ENCODE peak calls at places on chromosomes 5 and 9, in seven cellular contexts. P, Q, M, V, J, T and C are unnamed samples.

GRCh38 chr5:96031811-96032261 is 70.2 kb upstream of the ELL2 start:
- DNase-seq in P (no peak), Q (no peak), M (no peak), V (no peak), J (no peak), T (no peak), C (peak)

GRCh38 chr9:21904371-21904770 is 89.8 kb downstream of the CDKN2A start:
- DNase-seq in P (no peak), Q (no peak), M (no peak), V (no peak), J (no peak), T (no peak), C (peak)

GRCh38 chr9:36572515-36573418 is at the start of gene MELK:
- DNase-seq in P (peak), Q (peak), M (peak), V (peak), J (peak), T (peak), C (peak)

GRCh38 chr5:35683466-35683865 is 65.8 kb downstream of the SPEF2 start:
- DNase-seq in P (no peak), Q (no peak), M (no peak), V (no peak), J (no peak), T (no peak), C (no peak)

GRCh38 chr9:108621991-108622390 is 233.8 kb downstream of the ACTL7B start:
- DNase-seq in P (no peak), Q (no peak), M (no peak), V (no peak), J (no peak), T (no peak), C (no peak)

GRCh38 chr9:105877719-105878118 is 183.4 kb downstream of the TMEM38B start:
- DNase-seq in P (no peak), Q (no peak), M (no peak), V (no peak), J (no peak), T (no peak), C (no peak)

GRCh38 chr9:131122158-131122557 is 3.2 kb upstream of the NUP214 start:
- DNase-seq in P (no peak), Q (no peak), M (no peak), V (no peak), J (no peak), T (no peak), C (no peak)

GRCh38 chr9:88973281-88974045 is 17.8 kb upstream of the S1PR3 start:
- DNase-seq in P (no peak), Q (no peak), M (no peak), V (no peak), J (no peak), T (no peak), C (no peak)

GRCh38 chr5:34991486-34992238 is 56.1 kb downstream of the AGXT2 start:
- DNase-seq in P (no peak), Q (no peak), M (no peak), V (no peak), J (no peak), T (no peak), C (peak)

GRCh38 chr5:54634089-54634488 is 116.5 kb downstream of the SNX18 start:
- DNase-seq in P (no peak), Q (no peak), M (no peak), V (no peak), J (no peak), T (no peak), C (no peak)

GRCh38 chr9:121322037-121322736 is 47.9 kb downstream of the STOM start:
- DNase-seq in P (no peak), Q (no peak), M (peak), V (no peak), J (no peak), T (no peak), C (peak)

GRCh38 chr9:71895122-71895521 is 15.9 kb downstream of the ABHD17B start:
- DNase-seq in P (no peak), Q (peak), M (no peak), V (no peak), J (no peak), T (no peak), C (peak)

GRCh38 chr5:78490709-78491485 is 130.5 kb downstream of the SCAMP1 start:
- DNase-seq in P (no peak), Q (no peak), M (no peak), V (no peak), J (no peak), T (no peak), C (no peak)

GRCh38 chr9:78031271-78031825 is at the start of gene GNAQ:
- DNase-seq in P (peak), Q (no peak), M (peak), V (peak), J (peak), T (no peak), C (no peak)

DNA sequence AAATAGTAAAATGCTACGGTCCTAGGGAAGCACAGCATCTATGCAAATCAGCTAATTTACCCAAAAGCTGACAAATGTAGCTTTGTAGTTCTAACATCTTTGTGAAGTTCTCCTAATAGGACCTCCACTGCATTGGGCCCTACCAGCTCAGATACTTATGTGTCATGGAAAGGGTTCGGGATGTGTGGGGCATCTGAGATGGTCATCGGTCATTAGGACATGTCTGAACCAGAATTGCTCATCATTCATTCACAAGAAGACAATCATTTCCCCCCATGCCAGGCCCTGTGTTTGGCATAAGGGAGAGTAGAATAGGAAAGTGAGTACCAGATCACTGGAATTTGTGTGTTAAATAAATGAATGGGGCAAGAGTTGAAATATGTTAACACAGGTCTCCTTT is 35.7 kb downstream of the PWWP2A start:
- DNase-seq in P (no peak), Q (no peak), M (peak), V (no peak), J (no peak), T (no peak), C (no peak)
- H3K4me3 ChIP-seq in P (no peak), Q (no peak), M (no peak), V (no peak), J (no peak), T (no peak), C (no peak)

GRCh38 chr5:151682751-151683331 is 3.9 kb downstream of the SPARC start:
- DNase-seq in P (no peak), Q (no peak), M (no peak), V (no peak), J (no peak), T (no peak), C (peak)
- H3K4me3 ChIP-seq in P (peak), Q (no peak), M (no peak), V (peak), J (no peak), T (no peak), C (peak)

DNA sequence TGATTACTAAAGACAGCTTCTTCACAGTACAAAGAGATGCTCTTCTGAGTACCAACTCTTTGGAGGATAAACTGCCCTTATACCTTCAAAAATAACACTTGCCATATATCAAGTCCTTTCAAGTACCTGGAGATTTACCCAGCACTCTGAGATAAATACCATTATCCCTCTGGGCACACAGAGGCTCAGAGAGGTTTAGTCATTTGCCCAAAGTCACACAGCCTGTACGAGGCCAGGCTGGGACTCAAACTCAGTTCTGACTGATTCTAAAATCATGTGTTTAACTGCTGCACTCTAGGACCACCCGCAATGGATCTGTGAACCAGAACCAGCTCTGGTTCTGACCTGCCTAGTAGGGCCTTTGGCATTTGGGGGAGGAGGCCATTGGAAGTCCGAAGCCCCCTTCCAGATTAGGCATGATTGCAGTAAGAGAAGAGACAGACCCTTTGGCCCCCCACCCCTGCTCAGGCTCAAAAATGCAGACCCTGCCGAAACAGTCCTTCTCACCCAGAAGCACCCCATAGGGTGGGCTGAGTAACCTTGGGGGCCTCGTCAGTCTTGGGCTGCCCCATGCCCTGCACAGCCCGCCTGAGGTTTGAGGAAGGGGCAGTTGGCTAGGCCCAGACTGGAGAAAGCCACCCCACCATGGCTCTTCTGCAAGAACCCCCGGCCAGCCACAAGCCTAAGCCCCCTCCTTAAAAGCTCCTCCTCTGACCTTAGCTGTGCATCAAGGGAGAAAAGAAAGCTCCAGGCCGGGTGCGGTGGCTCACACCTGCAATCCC is 32.8 kb upstream of the IL17B start:
- DNase-seq in P (no peak), Q (no peak), M (no peak), V (no peak), J (peak), T (no peak), C (no peak)
- H3K4me3 ChIP-seq in P (peak), Q (no peak), M (no peak), V (peak), J (peak), T (no peak), C (no peak)

DNA sequence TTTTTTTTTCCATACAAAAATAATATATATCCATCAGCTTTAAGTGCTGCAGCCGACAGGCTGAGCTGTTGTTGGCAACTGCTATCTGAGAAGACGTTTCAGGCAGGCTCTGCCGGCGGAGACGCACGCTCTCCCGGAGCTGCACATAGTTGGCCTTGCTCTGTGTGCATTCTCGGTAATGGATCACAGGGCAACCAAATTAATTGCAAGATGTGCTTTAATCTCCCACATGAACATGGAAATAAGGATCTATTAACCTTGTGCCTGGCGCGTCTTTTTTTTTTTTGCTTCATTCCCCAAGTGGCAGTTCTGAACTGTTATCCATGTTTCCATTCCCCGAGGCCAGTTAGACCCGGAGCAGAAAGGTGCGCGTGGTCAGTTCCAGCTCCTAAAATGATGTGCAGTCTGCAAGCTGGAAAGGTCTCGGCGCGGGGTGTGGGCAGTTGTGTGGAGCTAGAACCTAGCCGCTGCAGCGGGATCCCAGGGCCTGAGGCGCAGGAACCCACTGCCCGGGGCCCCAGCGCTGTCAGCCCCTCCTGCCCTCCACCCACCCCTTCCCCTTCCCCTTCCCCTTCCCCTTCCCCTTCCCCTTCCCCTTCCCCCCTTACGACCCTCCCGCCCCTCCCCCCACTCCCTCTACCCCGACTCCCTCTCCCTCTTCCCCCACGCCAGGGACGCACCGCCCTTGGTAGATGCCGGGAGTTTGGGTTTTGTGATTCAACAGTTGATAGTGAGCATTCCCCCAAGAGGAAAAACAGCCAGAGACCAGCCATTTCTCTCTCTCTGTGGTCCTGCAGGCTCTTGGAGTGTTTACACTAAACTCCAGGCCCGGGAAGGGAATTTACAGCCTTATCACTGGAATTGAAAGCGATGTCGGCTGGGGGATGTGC is 137.8 kb downstream of the CEP120 start:
- DNase-seq in P (no peak), Q (no peak), M (no peak), V (no peak), J (peak), T (no peak), C (peak)
- H3K4me3 ChIP-seq in P (peak), Q (no peak), M (peak), V (peak), J (peak), T (no peak), C (peak)

GRCh38 chr5:133930824-133931111 is 37.7 kb downstream of the C5orf15 start:
- DNase-seq in P (no peak), Q (no peak), M (no peak), V (no peak), J (no peak), T (no peak), C (no peak)
- H3K4me3 ChIP-seq in P (no peak), Q (no peak), M (no peak), V (no peak), J (no peak), T (no peak), C (no peak)

DNA sequence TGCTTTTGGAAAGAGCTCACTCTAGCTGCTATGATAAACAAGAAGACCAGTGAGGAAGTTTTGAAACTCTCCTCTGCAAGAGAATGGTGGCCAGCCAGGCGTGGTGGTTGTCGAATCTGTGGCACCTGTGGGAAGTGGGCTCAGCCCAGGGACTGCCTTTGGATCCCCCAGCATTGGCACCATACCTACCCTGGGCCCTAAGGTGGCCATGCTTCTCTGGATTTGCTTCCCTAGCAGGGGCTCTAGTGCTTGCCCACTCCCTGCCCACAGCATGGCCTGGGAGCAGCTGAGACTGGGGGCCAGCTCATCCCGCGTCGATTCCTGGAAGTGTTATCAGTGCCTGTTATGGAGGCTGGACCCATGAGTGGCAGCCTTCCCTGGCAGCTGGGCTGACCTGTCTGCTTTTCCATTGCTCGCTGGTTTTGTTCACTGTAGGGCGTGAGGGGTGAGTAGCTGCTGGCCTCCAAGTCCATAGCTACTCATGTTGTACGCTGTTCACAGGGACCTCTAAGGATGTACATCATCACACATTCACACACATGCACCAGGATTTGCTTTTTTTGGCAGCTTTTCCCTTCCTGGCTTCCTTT is 2.3 kb downstream of the SLC22A4 start:
- DNase-seq in P (peak), Q (no peak), M (no peak), V (no peak), J (no peak), T (no peak), C (peak)
- H3K4me3 ChIP-seq in P (no peak), Q (no peak), M (peak), V (no peak), J (no peak), T (no peak), C (no peak)

DNA sequence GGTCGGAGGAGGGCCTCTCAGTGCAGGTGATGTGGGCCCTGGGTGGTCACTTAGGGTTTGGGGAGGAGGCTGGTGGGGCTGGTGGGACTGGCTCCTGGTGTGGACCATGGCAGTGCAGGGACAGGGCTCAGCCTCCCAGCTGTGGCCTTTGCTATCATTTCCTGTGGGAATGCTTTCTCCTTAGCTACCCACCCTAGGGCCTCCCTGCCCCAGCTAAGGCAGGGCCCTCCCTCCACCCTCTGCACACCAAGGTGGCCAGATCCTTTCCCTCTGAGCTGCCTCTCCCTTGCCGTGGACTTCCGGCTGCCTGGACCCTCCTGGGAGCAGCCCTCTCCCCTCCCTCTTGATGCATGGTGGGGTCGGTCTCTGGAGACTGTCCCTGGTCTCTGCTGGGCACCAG is 22.7 kb upstream of the ARSI start:
- DNase-seq in P (no peak), Q (no peak), M (no peak), V (no peak), J (no peak), T (no peak), C (no peak)
- H3K4me3 ChIP-seq in P (no peak), Q (no peak), M (no peak), V (no peak), J (no peak), T (no peak), C (no peak)

GRCh38 chr5:14187660-14188059 is 44.5 kb downstream of the TRIO start:
- DNase-seq in P (no peak), Q (no peak), M (no peak), V (no peak), J (no peak), T (no peak), C (peak)

GRCh38 chr5:14184725-14185124 is 41.6 kb downstream of the TRIO start:
- DNase-seq in P (no peak), Q (no peak), M (no peak), V (no peak), J (peak), T (no peak), C (peak)

GRCh38 chr5:14187157-14187556 is 44.0 kb downstream of the TRIO start:
- DNase-seq in P (no peak), Q (no peak), M (no peak), V (no peak), J (no peak), T (no peak), C (no peak)

GRCh38 chr5:14185336-14186131 is 42.4 kb downstream of the TRIO start:
- DNase-seq in P (no peak), Q (no peak), M (peak), V (no peak), J (no peak), T (no peak), C (peak)

DNA sequence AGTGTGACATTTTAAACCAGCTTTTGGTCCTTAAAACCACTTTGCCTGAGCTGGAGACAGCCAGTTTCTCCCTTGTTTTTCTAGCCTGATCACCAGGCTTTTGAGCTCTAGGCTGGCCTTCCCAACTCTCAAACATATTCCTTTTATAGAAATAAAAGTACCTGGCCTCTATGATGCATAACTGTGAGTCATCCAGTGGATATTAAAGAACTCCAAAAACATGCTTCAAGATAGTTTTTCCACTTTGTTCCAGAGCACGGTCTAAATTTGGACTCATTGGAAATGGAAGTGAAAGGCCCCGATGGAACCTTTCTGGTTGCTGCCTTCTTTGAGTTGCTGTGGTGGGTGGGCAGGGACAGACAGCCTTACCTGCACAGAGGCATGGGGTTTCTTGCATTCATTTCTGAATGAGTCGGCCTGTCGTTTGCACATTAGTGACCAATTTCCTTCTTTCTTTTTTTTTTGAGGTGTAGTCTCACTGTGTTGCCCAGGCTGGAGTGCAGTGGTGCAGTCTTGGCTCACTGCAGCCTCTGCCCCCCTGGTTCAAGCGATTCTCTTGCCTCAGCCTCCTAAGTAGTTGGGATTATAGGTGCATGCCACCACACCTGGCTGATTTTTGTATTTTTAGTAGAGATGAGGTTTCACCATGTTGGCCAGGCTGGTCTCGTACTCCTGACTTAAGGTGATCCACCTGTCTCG is 43.1 kb downstream of the TRIO start:
- DNase-seq in P (no peak), Q (no peak), M (no peak), V (no peak), J (no peak), T (no peak), C (peak)
- H3K4me3 ChIP-seq in P (no peak), Q (no peak), M (peak), V (no peak), J (no peak), T (no peak), C (no peak)

DNA sequence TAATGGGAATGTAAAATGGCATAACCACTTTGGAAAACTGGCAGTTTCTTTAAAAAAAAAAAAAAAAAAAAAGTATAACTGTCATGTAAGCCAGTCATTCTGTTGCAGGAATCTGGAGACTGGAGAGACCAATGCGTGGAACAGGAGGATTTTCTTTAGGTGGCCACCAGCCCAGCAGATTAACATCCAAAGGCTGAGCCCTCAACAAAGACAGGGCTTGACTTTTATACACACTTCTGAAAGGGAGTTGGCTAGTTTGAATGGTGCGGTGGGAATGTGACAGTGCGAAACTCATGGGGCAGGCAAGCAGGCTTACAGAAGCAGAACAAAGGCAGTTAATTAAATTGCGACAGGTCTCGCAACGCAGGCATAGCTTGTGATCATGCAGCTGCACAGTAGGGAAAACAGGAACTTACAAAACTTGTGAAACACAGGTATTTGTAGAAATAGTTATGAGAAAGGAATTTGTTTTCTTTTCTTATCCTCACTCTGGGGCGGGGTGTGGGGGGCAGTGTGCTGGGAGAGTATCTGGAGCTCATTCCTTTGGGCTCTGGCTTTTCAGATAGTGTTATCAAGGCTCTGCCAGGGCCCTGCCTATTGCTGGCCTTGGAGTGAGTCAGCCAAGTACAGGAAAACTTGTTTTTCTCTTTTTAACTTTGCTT is 12.0 kb downstream of the UIMC1 start:
- DNase-seq in P (peak), Q (peak), M (no peak), V (peak), J (peak), T (peak), C (peak)
- H3K4me3 ChIP-seq in P (no peak), Q (peak), M (no peak), V (no peak), J (no peak), T (no peak), C (no peak)

GRCh38 chr5:37837101-37838032 is 2.5 kb downstream of the GDNF start:
- DNase-seq in P (peak), Q (peak), M (peak), V (peak), J (peak), T (peak), C (peak)
- H3K4me3 ChIP-seq in P (peak), Q (no peak), M (peak), V (peak), J (peak), T (no peak), C (peak)